ENCODE peak calls at places on chromosomes 3 and 15, in six cellular contexts. X, Y, V, F, U and O are unnamed samples.

GRCh38 chr3:129461022-129461421 is 21.0 kb downstream of the IFT122 start:
- DNase-seq in X (no peak), Y (peak), V (no peak), F (no peak), U (no peak), O (no peak)

GRCh38 chr3:132660745-132661067 is 577 bp downstream of the UBA5 start:
- DNase-seq in X (no peak), Y (peak), V (no peak), F (no peak), U (no peak), O (no peak)

GRCh38 chr3:98151241-98151640 is 4.0 kb downstream of the OR5H14 start:
- DNase-seq in X (no peak), Y (no peak), V (no peak), F (no peak), U (no peak), O (no peak)

GRCh38 chr15:83206971-83207621 is 527 bp downstream of the HDGFL3 start:
- DNase-seq in X (peak), Y (no peak), V (peak), F (peak), U (peak), O (peak)

GRCh38 chr15:81959196-81959595 is 86.6 kb downstream of the MEX3B start:
- DNase-seq in X (no peak), Y (no peak), V (no peak), F (no peak), U (no peak), O (no peak)

GRCh38 chr3:153210660-153211059 is 48.6 kb downstream of the RAP2B start:
- DNase-seq in X (no peak), Y (no peak), V (no peak), F (no peak), U (no peak), O (no peak)

GRCh38 chr3:128239304-128239703 is 86.0 kb downstream of the EEFSEC start:
- DNase-seq in X (no peak), Y (no peak), V (no peak), F (no peak), U (no peak), O (no peak)

GRCh38 chr3:129162729-129163579 is 2.1 kb upstream of the ISY1 start:
- DNase-seq in X (no peak), Y (no peak), V (peak), F (peak), U (peak), O (no peak)

GRCh38 chr3:29597376-29598008 is 316.6 kb downstream of the RBMS3 start:
- DNase-seq in X (no peak), Y (peak), V (no peak), F (no peak), U (no peak), O (no peak)

GRCh38 chr15:90376789-90377188 is 11.3 kb upstream of the IQGAP1 start:
- DNase-seq in X (no peak), Y (no peak), V (no peak), F (peak), U (no peak), O (no peak)

GRCh38 chr3:128369106-128369708 is 97.5 kb downstream of the DNAJB8 start:
- DNase-seq in X (no peak), Y (no peak), V (no peak), F (no peak), U (no peak), O (no peak)

GRCh38 chr3:65716372-65716771 is 322.3 kb downstream of the MAGI1 start:
- DNase-seq in X (no peak), Y (no peak), V (no peak), F (no peak), U (no peak), O (no peak)

GRCh38 chr3:4582634-4583033 is 89.5 kb downstream of the ITPR1 start:
- DNase-seq in X (no peak), Y (peak), V (no peak), F (no peak), U (no peak), O (no peak)

GRCh38 chr3:196198771-196199753 is 12.1 kb downstream of the ZDHHC19 start:
- DNase-seq in X (no peak), Y (no peak), V (peak), F (peak), U (no peak), O (no peak)

GRCh38 chr15:36365963-36366362 is 213.5 kb upstream of the CDIN1 start:
- DNase-seq in X (no peak), Y (no peak), V (no peak), F (no peak), U (no peak), O (no peak)

GRCh38 chr15:58462973-58463663 is 31.3 kb downstream of the LIPC start:
- DNase-seq in X (no peak), Y (no peak), V (no peak), F (no peak), U (no peak), O (no peak)

DNA sequence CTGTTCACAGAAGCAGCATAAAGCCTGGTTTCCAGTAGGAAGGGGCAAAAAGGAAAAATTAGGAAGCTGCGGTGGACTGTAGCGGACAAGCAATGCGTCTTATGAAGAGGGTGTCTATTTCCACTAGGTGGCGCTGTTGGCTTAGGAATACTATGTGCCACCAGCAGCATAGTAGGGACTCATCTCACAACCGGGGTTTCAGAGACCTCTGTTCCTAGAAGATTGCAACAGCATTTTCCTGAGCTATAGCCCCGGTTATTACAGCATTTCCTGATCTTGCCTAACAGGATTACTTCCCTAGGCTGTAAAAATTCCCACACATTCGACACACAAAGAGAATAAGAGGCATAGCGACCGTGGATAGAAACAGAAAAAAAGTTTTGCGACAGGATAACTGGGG is 683.0 kb downstream of the TBL1XR1 start:
- DNase-seq in X (no peak), Y (peak), V (peak), F (peak), U (peak), O (no peak)
- TF ChIP-seq CTCF in X (peak), Y (peak), V (peak), F (peak), U (peak), O (no peak)

GRCh38 chr3:50611464-50612233 is at the start of gene CISH:
- DNase-seq in X (peak), Y (peak), V (peak), F (peak), U (peak), O (peak)
- H3K27ac ChIP-seq in X (peak), Y (peak), V (peak), F (no peak), U (peak), O (peak)

DNA sequence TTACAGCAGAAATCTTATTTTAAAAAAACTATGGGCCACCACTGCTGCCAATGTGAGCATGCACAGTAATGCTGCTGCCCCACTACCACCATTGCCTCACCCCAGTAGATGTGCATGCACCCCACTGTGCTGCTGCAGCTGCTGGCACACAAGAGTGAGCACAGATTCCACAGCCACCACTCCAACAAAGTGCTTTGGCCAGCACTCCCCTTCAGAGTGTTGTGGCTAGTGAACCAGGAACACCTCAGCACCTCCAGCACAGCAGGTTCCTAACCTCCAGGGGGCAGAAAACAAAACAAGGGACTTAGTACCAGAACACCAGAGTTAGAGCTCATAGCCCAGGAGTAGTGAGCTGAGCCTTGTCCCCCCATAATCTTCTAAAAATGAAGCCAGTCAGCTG is 629.6 kb downstream of the PYDC2 start:
- DNase-seq in X (no peak), Y (no peak), V (peak), F (peak), U (no peak), O (no peak)
- TF ChIP-seq CTCF in X (no peak), Y (no peak), V (peak), F (peak), U (no peak), O (no peak)

DNA sequence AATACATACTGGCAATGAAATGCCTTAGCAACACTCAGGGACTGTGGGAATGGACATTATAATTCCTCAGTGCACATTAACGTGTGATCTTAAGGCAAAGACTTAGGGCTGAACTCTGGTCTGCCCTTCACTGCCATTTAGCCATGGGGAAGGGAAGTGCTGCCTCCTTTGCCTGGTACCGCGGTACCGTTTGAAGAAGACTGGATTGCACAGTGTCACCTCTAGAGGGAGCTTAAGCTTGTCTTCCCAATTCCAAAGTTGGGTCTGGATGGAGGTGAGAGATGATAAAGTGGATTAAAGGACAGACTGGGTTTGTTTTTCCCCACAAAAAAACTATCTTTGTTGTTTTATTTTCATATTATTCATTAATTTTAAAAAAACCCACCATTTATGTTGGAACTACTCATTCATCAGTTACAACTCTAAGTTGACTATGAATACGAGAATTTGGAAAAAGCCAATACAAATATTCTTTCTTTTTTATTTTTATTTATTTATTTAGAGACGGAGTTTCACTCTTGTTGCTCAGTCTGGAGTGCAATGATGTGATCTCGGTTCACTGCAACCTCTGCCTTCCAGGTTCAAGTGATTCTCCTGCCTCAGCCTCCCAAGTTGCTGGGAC is 60.0 kb upstream of the SYN2 start:
- DNase-seq in X (no peak), Y (peak), V (peak), F (no peak), U (peak), O (no peak)
- H3K27ac ChIP-seq in X (no peak), Y (no peak), V (no peak), F (no peak), U (no peak), O (no peak)

DNA sequence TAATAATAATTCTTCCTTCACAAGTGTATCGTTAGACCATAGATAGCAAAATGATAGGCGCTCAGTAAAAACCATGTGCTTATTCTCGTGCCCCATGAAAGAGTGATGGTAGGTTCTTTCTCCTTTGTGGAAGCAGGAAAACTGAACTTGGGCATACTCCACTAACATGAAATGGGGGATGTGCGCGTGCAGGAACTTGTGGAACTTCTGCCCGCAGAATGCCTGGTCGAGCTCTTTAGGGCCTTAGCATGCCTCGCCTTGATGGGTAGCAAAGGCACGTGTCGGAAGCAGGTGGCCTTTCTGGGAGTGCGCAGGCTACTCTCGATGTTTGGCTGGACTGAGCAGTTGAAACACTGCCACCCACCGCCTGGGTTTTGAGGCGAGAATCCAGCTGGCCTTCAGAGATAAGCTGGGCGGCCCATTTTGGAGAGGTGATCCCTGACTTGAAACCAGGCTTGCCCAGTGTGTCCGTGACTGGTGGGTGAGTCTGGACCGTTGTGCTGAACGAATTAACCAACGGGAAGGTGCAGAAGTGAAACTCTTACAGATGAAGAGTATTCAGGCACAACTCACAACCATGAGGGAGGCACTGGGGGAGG is 821 bp downstream of the PCCB start:
- DNase-seq in X (peak), Y (peak), V (peak), F (peak), U (peak), O (no peak)
- TF ChIP-seq CTCF in X (no peak), Y (peak), V (no peak), F (no peak), U (peak), O (no peak)

GRCh38 chr3:124396397-124396796 is 333.9 kb upstream of the UMPS start:
- DNase-seq in X (no peak), Y (no peak), V (no peak), F (no peak), U (no peak), O (no peak)
- H3K27ac ChIP-seq in X (no peak), Y (no peak), V (peak), F (no peak), U (no peak), O (no peak)